ENCODE peak calls at places on chromosomes 16 and 17, in four cellular contexts. K, J, Q and Y are unnamed samples.

GRCh38 chr17:80478487-80479245 is 2.3 kb upstream of the NPTX1 start:
- DNase-seq in K (no peak), J (no peak), Q (no peak), Y (no peak)

GRCh38 chr17:57668332-57668731 is 76.8 kb downstream of the CCDC182 start:
- DNase-seq in K (peak), J (peak), Q (no peak), Y (no peak)

GRCh38 chr17:15038656-15039055 is 226.5 kb downstream of the PMP22 start:
- DNase-seq in K (peak), J (no peak), Q (no peak), Y (no peak)

GRCh38 chr16:85810097-85810741 is 10.7 kb downstream of the COX4I1 start:
- DNase-seq in K (no peak), J (no peak), Q (no peak), Y (no peak)

GRCh38 chr17:15659663-15660062 is 24.4 kb downstream of the TRIM16 start:
- DNase-seq in K (peak), J (peak), Q (no peak), Y (no peak)

GRCh38 chr16:78705694-78706093 is 606.2 kb downstream of the WWOX start:
- DNase-seq in K (no peak), J (no peak), Q (no peak), Y (no peak)

GRCh38 chr16:50025544-50025931 is 513 bp downstream of the CNEP1R1 start:
- DNase-seq in K (no peak), J (no peak), Q (peak), Y (no peak)

GRCh38 chr16:85239239-85239638 is 127.0 kb upstream of the CIBAR2 start:
- DNase-seq in K (no peak), J (no peak), Q (no peak), Y (no peak)

GRCh38 chr17:1753767-1754429 is 8.0 kb upstream of the SERPINF1 start:
- DNase-seq in K (no peak), J (no peak), Q (no peak), Y (no peak)

GRCh38 chr17:41463746-41464145 is 3.4 kb downstream of the KRT32 start:
- DNase-seq in K (no peak), J (no peak), Q (no peak), Y (no peak)

GRCh38 chr16:50526249-50526648 is 21.9 kb upstream of the NKD1 start:
- DNase-seq in K (peak), J (peak), Q (no peak), Y (peak)

GRCh38 chr17:46773676-46774075 is 44.8 kb downstream of the WNT3 start:
- DNase-seq in K (no peak), J (no peak), Q (no peak), Y (no peak)

DNA sequence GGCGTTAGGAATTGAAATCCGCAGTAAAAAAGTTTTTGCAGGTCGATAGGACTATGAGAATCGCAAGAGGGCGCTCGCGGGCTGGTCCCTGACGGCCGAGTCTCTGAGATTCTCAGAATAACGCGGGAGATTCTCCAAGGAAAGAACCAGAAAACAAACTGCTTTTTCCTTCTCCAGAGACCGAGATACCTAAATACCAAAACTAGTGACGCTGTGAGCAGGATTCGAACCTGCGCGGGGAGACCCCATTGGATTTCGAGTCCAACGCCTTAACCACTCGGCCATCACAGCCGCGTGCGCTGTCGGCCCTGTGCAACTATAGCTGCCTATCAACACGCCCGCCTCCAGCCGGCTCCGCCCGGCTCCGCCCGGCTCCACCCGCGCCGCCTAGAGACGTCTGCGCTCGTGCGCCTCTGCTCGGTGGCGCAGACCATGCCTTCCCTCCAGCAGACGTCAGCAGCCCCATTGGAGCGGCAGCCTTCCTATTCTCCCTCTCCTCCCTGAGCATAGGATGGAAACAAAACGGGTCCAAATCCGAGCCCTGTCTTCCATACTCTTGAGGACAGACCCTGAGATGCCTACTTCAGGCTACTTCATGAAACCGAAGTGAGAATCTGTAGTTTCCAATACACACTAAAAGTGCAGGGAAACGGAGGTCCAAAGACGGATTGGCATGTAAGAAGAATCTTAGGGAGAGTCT is 13.4 kb downstream of the PER1 start:
- DNase-seq in K (peak), J (peak), Q (peak), Y (peak)
- TF ChIP-seq POLR2A in K (peak), J (no peak), Q (peak), Y (no peak)

DNA sequence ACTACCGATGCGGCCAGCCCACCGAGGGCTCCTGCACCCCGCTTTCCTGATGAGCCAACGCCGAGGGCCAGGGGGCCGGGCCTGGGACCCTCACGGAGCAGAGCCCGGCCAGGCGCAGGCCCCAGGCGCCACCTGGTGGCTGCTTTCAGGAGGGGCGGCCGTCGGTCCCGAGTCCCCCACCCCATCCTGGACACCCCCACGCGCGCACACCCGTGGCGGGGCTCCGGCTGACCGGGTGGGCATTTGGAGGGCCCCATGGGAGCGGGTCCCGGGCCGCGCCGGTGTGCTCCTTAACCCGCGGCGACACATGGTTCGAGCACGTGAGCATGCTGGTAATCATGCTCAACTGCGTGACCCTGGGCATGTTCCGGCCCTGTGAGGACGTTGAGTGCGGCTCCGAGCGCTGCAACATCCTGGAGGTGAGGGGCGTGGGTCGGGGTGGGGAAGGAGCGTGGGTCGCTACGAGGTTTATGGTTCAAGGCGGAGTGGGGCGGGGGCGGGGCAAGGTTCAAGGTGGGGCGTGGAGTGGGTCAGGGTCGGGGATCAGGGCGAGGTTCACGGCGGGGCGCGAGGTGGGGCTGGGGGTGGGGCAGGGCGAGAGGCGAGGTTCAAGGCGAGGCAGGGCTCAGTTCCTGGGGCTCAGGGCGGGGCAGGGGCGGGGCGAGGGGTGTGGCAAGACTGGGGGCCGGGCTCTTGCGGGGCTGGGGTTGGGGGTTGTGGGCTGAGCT is 30.2 kb downstream of the TPSG1 start:
- DNase-seq in K (no peak), J (no peak), Q (no peak), Y (no peak)
- TF ChIP-seq CTCF in K (peak), J (peak), Q (peak), Y (peak)

GRCh38 chr16:87380403-87380802 is 3.2 kb downstream of the FBXO31 start:
- DNase-seq in K (no peak), J (no peak), Q (no peak), Y (no peak)
- H3K27ac ChIP-seq in K (peak), J (peak), Q (peak), Y (no peak)

DNA sequence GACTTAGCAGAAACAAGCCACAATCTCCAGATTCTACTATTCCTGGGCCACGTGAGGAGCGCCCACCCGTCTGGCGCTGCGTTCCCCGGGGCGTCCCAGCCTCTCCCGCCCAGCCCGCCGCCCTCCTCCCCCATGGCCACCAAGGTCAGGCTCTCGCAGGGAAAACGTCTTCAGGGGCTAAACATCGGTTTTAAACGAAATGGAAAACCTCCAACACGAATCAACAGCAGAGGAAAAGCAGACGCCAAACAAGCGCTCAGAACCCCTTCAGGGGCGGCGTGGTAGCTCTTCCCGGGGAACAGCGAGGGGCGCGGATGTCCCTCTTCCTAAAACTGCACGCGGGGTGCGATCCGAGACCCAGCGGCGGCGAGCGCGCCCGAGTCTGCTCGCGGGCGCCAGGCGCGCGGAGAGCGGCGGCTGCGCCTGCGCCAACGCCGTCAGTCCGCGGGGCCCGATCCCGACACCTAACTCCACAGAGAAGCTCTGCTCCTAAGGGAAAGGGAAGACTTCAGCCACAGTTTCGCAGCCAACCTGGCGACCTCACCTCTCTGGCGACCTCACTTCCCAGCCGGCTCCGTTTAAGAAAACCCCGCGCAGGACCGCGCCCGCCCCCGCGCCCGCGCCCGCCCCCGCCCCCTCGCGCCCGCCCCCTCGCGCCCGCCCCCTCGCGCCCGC is 499 bp upstream of the COG1 start:
- DNase-seq in K (peak), J (peak), Q (peak), Y (peak)
- TF ChIP-seq POLR2A in K (no peak), J (no peak), Q (no peak), Y (no peak)